ENCODE peak calls at places on chromosomes 5 and 9, in ten cellular contexts. One of them, this sample, is unnamed.

GRCh38 chr5:132497488-132497997 is 7.0 kb upstream of the IRF1 start:
- DNase-seq in Calu3: peak
- DNase-seq in aorta: peak
- DNase-seq in C1 segment of cervical spinal cord: no peak
- DNase-seq in CD8-positive, alpha-beta T cell: no peak
- DNase-seq in RCC 7860: peak
- DNase-seq in foreskin keratinocyte: peak
- DNase-seq in upper lobe of right lung: peak
- DNase-seq in NCI-H524: no peak
- DNase-seq in kidney tubule cell: peak
- DNase-seq in this sample: peak

GRCh38 chr5:113059232-113059805 is 82.7 kb downstream of the DCP2 start:
- DNase-seq in Calu3: no peak
- DNase-seq in aorta: no peak
- DNase-seq in C1 segment of cervical spinal cord: no peak
- DNase-seq in CD8-positive, alpha-beta T cell: no peak
- DNase-seq in RCC 7860: peak
- DNase-seq in foreskin keratinocyte: peak
- DNase-seq in upper lobe of right lung: no peak
- DNase-seq in NCI-H524: no peak
- DNase-seq in kidney tubule cell: peak
- DNase-seq in this sample: no peak

GRCh38 chr5:56301041-56301440 is 67.9 kb upstream of the ANKRD55 start:
- DNase-seq in Calu3: no peak
- DNase-seq in aorta: no peak
- DNase-seq in C1 segment of cervical spinal cord: no peak
- DNase-seq in CD8-positive, alpha-beta T cell: no peak
- DNase-seq in RCC 7860: no peak
- DNase-seq in foreskin keratinocyte: peak
- DNase-seq in upper lobe of right lung: no peak
- DNase-seq in NCI-H524: no peak
- DNase-seq in kidney tubule cell: peak
- DNase-seq in this sample: no peak

GRCh38 chr5:69364414-69364813 is 4.9 kb downstream of the AK6 start:
- DNase-seq in Calu3: no peak
- DNase-seq in aorta: no peak
- DNase-seq in C1 segment of cervical spinal cord: no peak
- DNase-seq in CD8-positive, alpha-beta T cell: no peak
- DNase-seq in RCC 7860: no peak
- DNase-seq in foreskin keratinocyte: no peak
- DNase-seq in upper lobe of right lung: no peak
- DNase-seq in NCI-H524: no peak
- DNase-seq in kidney tubule cell: no peak
- DNase-seq in this sample: peak

GRCh38 chr5:83567741-83568530 is 96.4 kb downstream of the VCAN start:
- DNase-seq in Calu3: peak
- DNase-seq in aorta: no peak
- DNase-seq in C1 segment of cervical spinal cord: no peak
- DNase-seq in CD8-positive, alpha-beta T cell: no peak
- DNase-seq in RCC 7860: peak
- DNase-seq in foreskin keratinocyte: peak
- DNase-seq in upper lobe of right lung: no peak
- DNase-seq in NCI-H524: no peak
- DNase-seq in kidney tubule cell: peak
- DNase-seq in this sample: no peak

GRCh38 chr5:56359809-56360685 is 126.9 kb upstream of the ANKRD55 start:
- DNase-seq in Calu3: no peak
- DNase-seq in aorta: no peak
- DNase-seq in C1 segment of cervical spinal cord: no peak
- DNase-seq in CD8-positive, alpha-beta T cell: no peak
- DNase-seq in RCC 7860: peak
- DNase-seq in foreskin keratinocyte: no peak
- DNase-seq in upper lobe of right lung: no peak
- DNase-seq in NCI-H524: no peak
- DNase-seq in kidney tubule cell: peak
- DNase-seq in this sample: no peak

GRCh38 chr5:267716-268115 is 3.7 kb upstream of the PDCD6 start:
- DNase-seq in Calu3: no peak
- DNase-seq in aorta: no peak
- DNase-seq in C1 segment of cervical spinal cord: no peak
- DNase-seq in CD8-positive, alpha-beta T cell: no peak
- DNase-seq in RCC 7860: no peak
- DNase-seq in foreskin keratinocyte: no peak
- DNase-seq in upper lobe of right lung: no peak
- DNase-seq in NCI-H524: no peak
- DNase-seq in kidney tubule cell: no peak
- DNase-seq in this sample: no peak

GRCh38 chr9:129885018-129885669 is 49.9 kb downstream of the USP20 start:
- DNase-seq in Calu3: peak
- DNase-seq in aorta: no peak
- DNase-seq in C1 segment of cervical spinal cord: peak
- DNase-seq in CD8-positive, alpha-beta T cell: peak
- DNase-seq in RCC 7860: no peak
- DNase-seq in foreskin keratinocyte: no peak
- DNase-seq in upper lobe of right lung: peak
- DNase-seq in NCI-H524: no peak
- DNase-seq in kidney tubule cell: peak
- DNase-seq in this sample: no peak

GRCh38 chr5:79074641-79075040 is 5.1 kb downstream of the BHMT2 start:
- DNase-seq in Calu3: no peak
- DNase-seq in aorta: no peak
- DNase-seq in C1 segment of cervical spinal cord: no peak
- DNase-seq in CD8-positive, alpha-beta T cell: no peak
- DNase-seq in RCC 7860: peak
- DNase-seq in foreskin keratinocyte: peak
- DNase-seq in upper lobe of right lung: no peak
- DNase-seq in NCI-H524: no peak
- DNase-seq in kidney tubule cell: peak
- DNase-seq in this sample: no peak

GRCh38 chr5:1343931-1344901 is 683 bp downstream of the CLPTM1L start:
- DNase-seq in Calu3: peak
- DNase-seq in aorta: peak
- DNase-seq in C1 segment of cervical spinal cord: no peak
- DNase-seq in CD8-positive, alpha-beta T cell: no peak
- DNase-seq in RCC 7860: no peak
- DNase-seq in foreskin keratinocyte: no peak
- DNase-seq in upper lobe of right lung: no peak
- DNase-seq in NCI-H524: no peak
- DNase-seq in kidney tubule cell: peak
- DNase-seq in this sample: peak

GRCh38 chr5:179509845-179510244 is 40.5 kb upstream of the RUFY1 start:
- DNase-seq in Calu3: no peak
- DNase-seq in aorta: peak
- DNase-seq in C1 segment of cervical spinal cord: no peak
- DNase-seq in CD8-positive, alpha-beta T cell: no peak
- DNase-seq in RCC 7860: no peak
- DNase-seq in foreskin keratinocyte: no peak
- DNase-seq in upper lobe of right lung: no peak
- DNase-seq in NCI-H524: no peak
- DNase-seq in kidney tubule cell: no peak
- DNase-seq in this sample: no peak

GRCh38 chr9:95506438-95506691 is 10.4 kb downstream of the PTCH1 start:
- DNase-seq in Calu3: peak
- DNase-seq in aorta: peak
- DNase-seq in C1 segment of cervical spinal cord: peak
- DNase-seq in CD8-positive, alpha-beta T cell: no peak
- DNase-seq in RCC 7860: no peak
- DNase-seq in foreskin keratinocyte: no peak
- DNase-seq in upper lobe of right lung: no peak
- DNase-seq in NCI-H524: peak
- DNase-seq in kidney tubule cell: peak
- DNase-seq in this sample: peak

GRCh38 chr9:2872307-2872940 is 28.5 kb upstream of the PUM3 start:
- DNase-seq in Calu3: peak
- DNase-seq in aorta: no peak
- DNase-seq in C1 segment of cervical spinal cord: no peak
- DNase-seq in CD8-positive, alpha-beta T cell: no peak
- DNase-seq in RCC 7860: peak
- DNase-seq in foreskin keratinocyte: peak
- DNase-seq in upper lobe of right lung: no peak
- DNase-seq in NCI-H524: no peak
- DNase-seq in kidney tubule cell: peak
- DNase-seq in this sample: peak

GRCh38 chr5:142327111-142327842 is 2.5 kb upstream of the SPRY4 start:
- DNase-seq in Calu3: no peak
- DNase-seq in aorta: no peak
- DNase-seq in C1 segment of cervical spinal cord: no peak
- DNase-seq in CD8-positive, alpha-beta T cell: no peak
- DNase-seq in RCC 7860: no peak
- DNase-seq in foreskin keratinocyte: no peak
- DNase-seq in upper lobe of right lung: no peak
- DNase-seq in NCI-H524: no peak
- DNase-seq in kidney tubule cell: peak
- DNase-seq in this sample: no peak

GRCh38 chr5:78731884-78732283 is 83.3 kb upstream of the LHFPL2 start:
- DNase-seq in Calu3: no peak
- DNase-seq in aorta: no peak
- DNase-seq in C1 segment of cervical spinal cord: no peak
- DNase-seq in CD8-positive, alpha-beta T cell: no peak
- DNase-seq in RCC 7860: no peak
- DNase-seq in foreskin keratinocyte: peak
- DNase-seq in upper lobe of right lung: no peak
- DNase-seq in NCI-H524: no peak
- DNase-seq in kidney tubule cell: no peak
- DNase-seq in this sample: no peak

GRCh38 chr5:111151998-111152397 is 59.9 kb downstream of the WDR36 start:
- DNase-seq in Calu3: no peak
- DNase-seq in aorta: no peak
- DNase-seq in C1 segment of cervical spinal cord: no peak
- DNase-seq in CD8-positive, alpha-beta T cell: no peak
- DNase-seq in RCC 7860: no peak
- DNase-seq in foreskin keratinocyte: no peak
- DNase-seq in upper lobe of right lung: no peak
- DNase-seq in NCI-H524: no peak
- DNase-seq in kidney tubule cell: no peak
- DNase-seq in this sample: no peak

GRCh38 chr5:66828551-66829421 is 232.6 kb downstream of the MAST4 start:
- DNase-seq in Calu3: peak
- DNase-seq in aorta: peak
- DNase-seq in C1 segment of cervical spinal cord: peak
- DNase-seq in CD8-positive, alpha-beta T cell: peak
- DNase-seq in RCC 7860: no peak
- DNase-seq in foreskin keratinocyte: peak
- DNase-seq in upper lobe of right lung: no peak
- DNase-seq in NCI-H524: peak
- DNase-seq in kidney tubule cell: peak
- DNase-seq in this sample: peak

GRCh38 chr5:154236011-154236410 is 45.5 kb downstream of the GALNT10 start:
- DNase-seq in Calu3: no peak
- DNase-seq in aorta: no peak
- DNase-seq in C1 segment of cervical spinal cord: no peak
- DNase-seq in CD8-positive, alpha-beta T cell: no peak
- DNase-seq in RCC 7860: no peak
- DNase-seq in foreskin keratinocyte: no peak
- DNase-seq in upper lobe of right lung: no peak
- DNase-seq in NCI-H524: no peak
- DNase-seq in kidney tubule cell: no peak
- DNase-seq in this sample: no peak

GRCh38 chr5:98069876-98070512 is 703.5 kb upstream of the RGMB start:
- DNase-seq in Calu3: no peak
- DNase-seq in aorta: no peak
- DNase-seq in C1 segment of cervical spinal cord: no peak
- DNase-seq in CD8-positive, alpha-beta T cell: no peak
- DNase-seq in RCC 7860: no peak
- DNase-seq in foreskin keratinocyte: peak
- DNase-seq in upper lobe of right lung: no peak
- DNase-seq in NCI-H524: no peak
- DNase-seq in kidney tubule cell: no peak
- DNase-seq in this sample: no peak

GRCh38 chr5:131671994-131672655 is 37.1 kb upstream of the RAPGEF6 start:
- DNase-seq in Calu3: no peak
- DNase-seq in aorta: no peak
- DNase-seq in C1 segment of cervical spinal cord: peak
- DNase-seq in CD8-positive, alpha-beta T cell: no peak
- DNase-seq in RCC 7860: no peak
- DNase-seq in foreskin keratinocyte: no peak
- DNase-seq in upper lobe of right lung: no peak
- DNase-seq in NCI-H524: no peak
- DNase-seq in kidney tubule cell: no peak
- DNase-seq in this sample: peak

GRCh38 chr9:28970241-28970654 is 1397.0 kb upstream of the C9orf72 start:
- DNase-seq in Calu3: no peak
- DNase-seq in aorta: no peak
- DNase-seq in C1 segment of cervical spinal cord: no peak
- DNase-seq in CD8-positive, alpha-beta T cell: no peak
- DNase-seq in RCC 7860: no peak
- DNase-seq in foreskin keratinocyte: no peak
- DNase-seq in upper lobe of right lung: no peak
- DNase-seq in NCI-H524: no peak
- DNase-seq in kidney tubule cell: no peak
- DNase-seq in this sample: no peak

GRCh38 chr5:64923151-64923685 is 154.5 kb downstream of the CWC27 start:
- DNase-seq in Calu3: no peak
- DNase-seq in aorta: no peak
- DNase-seq in C1 segment of cervical spinal cord: no peak
- DNase-seq in CD8-positive, alpha-beta T cell: no peak
- DNase-seq in RCC 7860: no peak
- DNase-seq in foreskin keratinocyte: no peak
- DNase-seq in upper lobe of right lung: no peak
- DNase-seq in NCI-H524: no peak
- DNase-seq in kidney tubule cell: peak
- DNase-seq in this sample: peak

GRCh38 chr9:93183663-93184438 is at the start of gene WNK2:
- DNase-seq in Calu3: peak
- DNase-seq in aorta: no peak
- DNase-seq in C1 segment of cervical spinal cord: no peak
- DNase-seq in CD8-positive, alpha-beta T cell: peak
- DNase-seq in RCC 7860: no peak
- DNase-seq in foreskin keratinocyte: no peak
- DNase-seq in upper lobe of right lung: no peak
- DNase-seq in NCI-H524: no peak
- DNase-seq in kidney tubule cell: peak
- DNase-seq in this sample: peak